ENCODE peak calls at places on chromosomes 1 and 21, in nine cellular contexts. Z, W, O, S, D, J, Q, H and F are unnamed samples.

GRCh38 chr1:181251001-181251712 is 162.7 kb downstream of the IER5 start:
- DNase-seq in Z (peak; percentile 75), W (no peak), O (peak; percentile 63), S (no peak), D (no peak), J (no peak), Q (peak; percentile 82), H (no peak), F (no peak)

GRCh38 chr1:23745515-23745914 is 2.2 kb downstream of the ELOA start:
- DNase-seq in Z (peak; percentile 18), W (no peak), O (peak; percentile 39), S (no peak), D (peak; percentile 69), J (no peak), Q (peak; percentile 56), H (peak; percentile 37), F (no peak)

GRCh38 chr21:41758550-41758949 is 8.3 kb downstream of the RIPK4 start:
- DNase-seq in Z (peak; percentile 27), W (no peak), O (no peak), S (no peak), D (no peak), J (no peak), Q (no peak), H (no peak), F (no peak)

GRCh38 chr21:42526379-42526727 is 12.7 kb downstream of the SLC37A1 start:
- DNase-seq in Z (no peak), W (no peak), O (no peak), S (no peak), D (no peak), J (no peak), Q (peak; percentile 31), H (no peak), F (no peak)

GRCh38 chr1:116740726-116741125 is 13.5 kb upstream of the CD2 start:
- DNase-seq in Z (no peak), W (no peak), O (no peak), S (no peak), D (no peak), J (no peak), Q (no peak), H (no peak), F (no peak)

GRCh38 chr1:236421850-236422516 is 27.9 kb downstream of the EDARADD start:
- DNase-seq in Z (no peak), W (no peak), O (no peak), S (no peak), D (no peak), J (no peak), Q (no peak), H (no peak), F (no peak)

GRCh38 chr1:167425482-167425881 is 92.8 kb downstream of the CD247 start:
- DNase-seq in Z (no peak), W (no peak), O (no peak), S (no peak), D (no peak), J (no peak), Q (no peak), H (no peak), F (no peak)

GRCh38 chr1:7093297-7093696 is 308.0 kb downstream of the CAMTA1 start:
- DNase-seq in Z (no peak), W (no peak), O (no peak), S (no peak), D (peak; percentile 37), J (no peak), Q (no peak), H (no peak), F (no peak)

GRCh38 chr1:214525535-214526019 is 25.8 kb downstream of the PTPN14 start:
- DNase-seq in Z (peak; percentile 68), W (no peak), O (peak; percentile 59), S (no peak), D (no peak), J (no peak), Q (no peak), H (no peak), F (no peak)

GRCh38 chr1:147389532-147390184 is 147.2 kb downstream of the CHD1L start:
- DNase-seq in Z (peak; percentile 59), W (no peak), O (peak; percentile 53), S (no peak), D (peak; percentile 84), J (no peak), Q (peak; percentile 63), H (peak; percentile 33), F (no peak)

GRCh38 chr21:44990921-44991320 is 51.1 kb downstream of the SLX9 start:
- DNase-seq in Z (no peak), W (no peak), O (no peak), S (no peak), D (no peak), J (no peak), Q (no peak), H (no peak), F (no peak)

GRCh38 chr1:10575616-10576015 is 100.9 kb downstream of the PEX14 start:
- DNase-seq in Z (peak; percentile 63), W (no peak), O (peak; percentile 85), S (no peak), D (no peak), J (no peak), Q (peak; percentile 79), H (no peak), F (no peak)

GRCh38 chr21:27703806-27704205 is 736.9 kb upstream of the ADAMTS5 start:
- DNase-seq in Z (no peak), W (no peak), O (no peak), S (no peak), D (no peak), J (no peak), Q (no peak), H (no peak), F (no peak)

GRCh38 chr1:15158506-15159165 is 5.1 kb downstream of the TMEM51 start:
- DNase-seq in Z (peak; percentile 58), W (no peak), O (peak; percentile 87), S (no peak), D (no peak), J (no peak), Q (peak; percentile 42), H (no peak), F (no peak)

GRCh38 chr1:25757151-25757845 is 42.7 kb upstream of the SELENON start:
- DNase-seq in Z (no peak), W (no peak), O (no peak), S (no peak), D (no peak), J (no peak), Q (no peak), H (no peak), F (no peak)